ENCODE peak calls at places on chromosomes 1 and 21, in eight cellular contexts. One of them, this sample, is unnamed.

GRCh38 chr1:76012341-76013208 is 62.0 kb upstream of the ST6GALNAC3 start:
- DNase-seq in ELR: no peak
- DNase-seq in naive thymus-derived CD4-positive, alpha-beta T cell: no peak
- DNase-seq in DMS53: no peak
- DNase-seq in NCI-H345: no peak
- DNase-seq in CD4-positive, alpha-beta T cell: no peak
- DNase-seq in astrocyte of the cerebellum: no peak
- DNase-seq in COR-L47: no peak
- DNase-seq in this sample: no peak

GRCh38 chr1:220812308-220812707 is 25.6 kb downstream of the MTARC1 start:
- DNase-seq in NCI-H345: no peak
- DNase-seq in COR-L47: no peak
- DNase-seq in DMS53: no peak
- DNase-seq in CD4-positive, alpha-beta T cell: no peak
- DNase-seq in astrocyte of the cerebellum: no peak
- DNase-seq in naive thymus-derived CD4-positive, alpha-beta T cell: no peak
- DNase-seq in ELR: no peak
- DNase-seq in this sample: no peak

GRCh38 chr1:110084226-110085078 is 14.0 kb upstream of the ALX3 start:
- DNase-seq in DMS53: peak
- DNase-seq in ELR: peak
- DNase-seq in COR-L47: no peak
- DNase-seq in NCI-H345: no peak
- DNase-seq in CD4-positive, alpha-beta T cell: no peak
- DNase-seq in naive thymus-derived CD4-positive, alpha-beta T cell: no peak
- DNase-seq in astrocyte of the cerebellum: peak
- DNase-seq in this sample: no peak

GRCh38 chr1:234529661-234530237 is 50.8 kb upstream of the TARBP1 start:
- DNase-seq in astrocyte of the cerebellum: no peak
- DNase-seq in naive thymus-derived CD4-positive, alpha-beta T cell: no peak
- DNase-seq in COR-L47: no peak
- DNase-seq in ELR: peak
- DNase-seq in DMS53: no peak
- DNase-seq in NCI-H345: no peak
- DNase-seq in CD4-positive, alpha-beta T cell: no peak
- DNase-seq in this sample: peak

GRCh38 chr21:41747943-41748738 is 18.7 kb downstream of the RIPK4 start:
- DNase-seq in DMS53: no peak
- DNase-seq in COR-L47: no peak
- DNase-seq in ELR: no peak
- DNase-seq in NCI-H345: no peak
- DNase-seq in astrocyte of the cerebellum: no peak
- DNase-seq in naive thymus-derived CD4-positive, alpha-beta T cell: no peak
- DNase-seq in CD4-positive, alpha-beta T cell: no peak
- DNase-seq in this sample: no peak

GRCh38 chr1:229285424-229285823 is 14.5 kb downstream of the RAB4A start:
- DNase-seq in astrocyte of the cerebellum: no peak
- DNase-seq in ELR: no peak
- DNase-seq in naive thymus-derived CD4-positive, alpha-beta T cell: no peak
- DNase-seq in NCI-H345: no peak
- DNase-seq in CD4-positive, alpha-beta T cell: no peak
- DNase-seq in COR-L47: no peak
- DNase-seq in DMS53: no peak
- DNase-seq in this sample: no peak

GRCh38 chr1:22332795-22333499 is 118.7 kb upstream of the ZBTB40 start:
- DNase-seq in NCI-H345: no peak
- DNase-seq in naive thymus-derived CD4-positive, alpha-beta T cell: no peak
- DNase-seq in DMS53: peak
- DNase-seq in CD4-positive, alpha-beta T cell: no peak
- DNase-seq in COR-L47: no peak
- DNase-seq in ELR: no peak
- DNase-seq in astrocyte of the cerebellum: no peak
- DNase-seq in this sample: peak

GRCh38 chr1:244674446-244674845 is 21.5 kb downstream of the DESI2 start:
- DNase-seq in ELR: peak
- DNase-seq in DMS53: no peak
- DNase-seq in astrocyte of the cerebellum: peak
- DNase-seq in COR-L47: no peak
- DNase-seq in CD4-positive, alpha-beta T cell: no peak
- DNase-seq in naive thymus-derived CD4-positive, alpha-beta T cell: no peak
- DNase-seq in NCI-H345: no peak
- DNase-seq in this sample: no peak

GRCh38 chr1:187264995-187265602 is 436.4 kb downstream of the PLA2G4A start:
- DNase-seq in COR-L47: peak
- DNase-seq in astrocyte of the cerebellum: peak
- DNase-seq in NCI-H345: peak
- DNase-seq in naive thymus-derived CD4-positive, alpha-beta T cell: no peak
- DNase-seq in ELR: peak
- DNase-seq in DMS53: peak
- DNase-seq in CD4-positive, alpha-beta T cell: no peak
- DNase-seq in this sample: peak

GRCh38 chr1:228259951-228260350 is 52.1 kb downstream of the OBSCN start:
- DNase-seq in CD4-positive, alpha-beta T cell: no peak
- DNase-seq in naive thymus-derived CD4-positive, alpha-beta T cell: no peak
- DNase-seq in COR-L47: no peak
- DNase-seq in astrocyte of the cerebellum: no peak
- DNase-seq in NCI-H345: no peak
- DNase-seq in ELR: peak
- DNase-seq in DMS53: no peak
- DNase-seq in this sample: no peak

GRCh38 chr1:201266774-201267173 is 16.5 kb upstream of the PKP1 start:
- DNase-seq in DMS53: peak
- DNase-seq in NCI-H345: no peak
- DNase-seq in astrocyte of the cerebellum: peak
- DNase-seq in CD4-positive, alpha-beta T cell: no peak
- DNase-seq in naive thymus-derived CD4-positive, alpha-beta T cell: no peak
- DNase-seq in ELR: peak
- DNase-seq in COR-L47: peak
- DNase-seq in this sample: peak

GRCh38 chr1:220325306-220325995 is 53.2 kb upstream of the RAB3GAP2 start:
- DNase-seq in DMS53: no peak
- DNase-seq in ELR: no peak
- DNase-seq in astrocyte of the cerebellum: no peak
- DNase-seq in CD4-positive, alpha-beta T cell: no peak
- DNase-seq in COR-L47: no peak
- DNase-seq in NCI-H345: no peak
- DNase-seq in naive thymus-derived CD4-positive, alpha-beta T cell: no peak
- DNase-seq in this sample: no peak

GRCh38 chr1:3548156-3548893 is 63.0 kb downstream of the MEGF6 start:
- DNase-seq in DMS53: no peak
- DNase-seq in ELR: peak
- DNase-seq in astrocyte of the cerebellum: peak
- DNase-seq in naive thymus-derived CD4-positive, alpha-beta T cell: no peak
- DNase-seq in CD4-positive, alpha-beta T cell: no peak
- DNase-seq in COR-L47: no peak
- DNase-seq in NCI-H345: no peak
- DNase-seq in this sample: peak

GRCh38 chr1:232904566-232904965 is 45.8 kb upstream of the NTPCR start:
- DNase-seq in ELR: peak
- DNase-seq in naive thymus-derived CD4-positive, alpha-beta T cell: no peak
- DNase-seq in CD4-positive, alpha-beta T cell: no peak
- DNase-seq in astrocyte of the cerebellum: peak
- DNase-seq in DMS53: peak
- DNase-seq in COR-L47: no peak
- DNase-seq in NCI-H345: no peak
- DNase-seq in this sample: peak

GRCh38 chr1:201348211-201348566 is 29.3 kb downstream of the TNNT2 start:
- DNase-seq in NCI-H345: peak
- DNase-seq in DMS53: peak
- DNase-seq in CD4-positive, alpha-beta T cell: no peak
- DNase-seq in COR-L47: peak
- DNase-seq in astrocyte of the cerebellum: peak
- DNase-seq in naive thymus-derived CD4-positive, alpha-beta T cell: no peak
- DNase-seq in ELR: peak
- DNase-seq in this sample: peak

GRCh38 chr1:246782120-246782900 is 58.1 kb downstream of the SCCPDH start:
- DNase-seq in ELR: peak
- DNase-seq in naive thymus-derived CD4-positive, alpha-beta T cell: no peak
- DNase-seq in astrocyte of the cerebellum: peak
- DNase-seq in NCI-H345: peak
- DNase-seq in COR-L47: no peak
- DNase-seq in DMS53: peak
- DNase-seq in CD4-positive, alpha-beta T cell: no peak
- DNase-seq in this sample: peak

GRCh38 chr1:14300991-14301703 is 297.3 kb upstream of the KAZN start:
- DNase-seq in DMS53: no peak
- DNase-seq in COR-L47: no peak
- DNase-seq in NCI-H345: no peak
- DNase-seq in CD4-positive, alpha-beta T cell: no peak
- DNase-seq in naive thymus-derived CD4-positive, alpha-beta T cell: no peak
- DNase-seq in ELR: no peak
- DNase-seq in astrocyte of the cerebellum: no peak
- DNase-seq in this sample: no peak

GRCh38 chr1:45334308-45335245 is 5.4 kb upstream of the TOE1 start:
- DNase-seq in ELR: no peak
- DNase-seq in naive thymus-derived CD4-positive, alpha-beta T cell: no peak
- DNase-seq in CD4-positive, alpha-beta T cell: no peak
- DNase-seq in astrocyte of the cerebellum: no peak
- DNase-seq in DMS53: no peak
- DNase-seq in COR-L47: no peak
- DNase-seq in NCI-H345: no peak
- DNase-seq in this sample: no peak

GRCh38 chr1:31568895-31569655 is 7.2 kb upstream of the TINAGL1 start:
- DNase-seq in DMS53: no peak
- DNase-seq in ELR: no peak
- DNase-seq in COR-L47: no peak
- DNase-seq in NCI-H345: no peak
- DNase-seq in naive thymus-derived CD4-positive, alpha-beta T cell: no peak
- DNase-seq in astrocyte of the cerebellum: no peak
- DNase-seq in CD4-positive, alpha-beta T cell: no peak
- DNase-seq in this sample: no peak

GRCh38 chr1:192158181-192158580 is at the start of gene RGS18:
- DNase-seq in DMS53: no peak
- DNase-seq in NCI-H345: no peak
- DNase-seq in ELR: no peak
- DNase-seq in COR-L47: no peak
- DNase-seq in naive thymus-derived CD4-positive, alpha-beta T cell: no peak
- DNase-seq in CD4-positive, alpha-beta T cell: no peak
- DNase-seq in astrocyte of the cerebellum: no peak
- DNase-seq in this sample: no peak

GRCh38 chr1:15799928-15800835 is 7.3 kb downstream of the UQCRHL start:
- DNase-seq in NCI-H345: peak
- DNase-seq in COR-L47: peak
- DNase-seq in ELR: peak
- DNase-seq in naive thymus-derived CD4-positive, alpha-beta T cell: no peak
- DNase-seq in DMS53: peak
- DNase-seq in CD4-positive, alpha-beta T cell: no peak
- DNase-seq in astrocyte of the cerebellum: no peak
- DNase-seq in this sample: peak

GRCh38 chr1:186152227-186152944 is 222.7 kb downstream of the TPR start:
- DNase-seq in astrocyte of the cerebellum: peak
- DNase-seq in naive thymus-derived CD4-positive, alpha-beta T cell: no peak
- DNase-seq in DMS53: no peak
- DNase-seq in NCI-H345: no peak
- DNase-seq in ELR: peak
- DNase-seq in COR-L47: no peak
- DNase-seq in CD4-positive, alpha-beta T cell: no peak
- DNase-seq in this sample: peak

GRCh38 chr1:171506525-171507304 is 21.4 kb downstream of the PRRC2C start:
- DNase-seq in NCI-H345: no peak
- DNase-seq in naive thymus-derived CD4-positive, alpha-beta T cell: no peak
- DNase-seq in ELR: no peak
- DNase-seq in astrocyte of the cerebellum: no peak
- DNase-seq in DMS53: peak
- DNase-seq in COR-L47: no peak
- DNase-seq in CD4-positive, alpha-beta T cell: no peak
- DNase-seq in this sample: peak

GRCh38 chr1:45348966-45349677 is 8.9 kb upstream of the MUTYH start:
- DNase-seq in DMS53: no peak
- DNase-seq in CD4-positive, alpha-beta T cell: no peak
- DNase-seq in NCI-H345: no peak
- DNase-seq in ELR: no peak
- DNase-seq in astrocyte of the cerebellum: no peak
- DNase-seq in COR-L47: no peak
- DNase-seq in naive thymus-derived CD4-positive, alpha-beta T cell: no peak
- DNase-seq in this sample: no peak

GRCh38 chr1:28156821-28157220 is 19.7 kb downstream of the PTAFR start:
- DNase-seq in CD4-positive, alpha-beta T cell: no peak
- DNase-seq in ELR: no peak
- DNase-seq in astrocyte of the cerebellum: no peak
- DNase-seq in naive thymus-derived CD4-positive, alpha-beta T cell: no peak
- DNase-seq in NCI-H345: no peak
- DNase-seq in COR-L47: no peak
- DNase-seq in DMS53: no peak
- DNase-seq in this sample: no peak

GRCh38 chr1:165036403-165036802 is 320.1 kb downstream of the LMX1A start:
- DNase-seq in CD4-positive, alpha-beta T cell: no peak
- DNase-seq in naive thymus-derived CD4-positive, alpha-beta T cell: no peak
- DNase-seq in astrocyte of the cerebellum: no peak
- DNase-seq in COR-L47: no peak
- DNase-seq in NCI-H345: no peak
- DNase-seq in ELR: no peak
- DNase-seq in DMS53: no peak
- DNase-seq in this sample: no peak

GRCh38 chr21:45410151-45410864 is 5.3 kb downstream of the COL18A1 start:
- DNase-seq in COR-L47: no peak
- DNase-seq in astrocyte of the cerebellum: no peak
- DNase-seq in ELR: no peak
- DNase-seq in NCI-H345: no peak
- DNase-seq in DMS53: no peak
- DNase-seq in naive thymus-derived CD4-positive, alpha-beta T cell: no peak
- DNase-seq in CD4-positive, alpha-beta T cell: no peak
- DNase-seq in this sample: no peak

GRCh38 chr1:172588296-172589291 is 55.6 kb downstream of the SUCO start:
- DNase-seq in naive thymus-derived CD4-positive, alpha-beta T cell: no peak
- DNase-seq in ELR: peak
- DNase-seq in astrocyte of the cerebellum: peak
- DNase-seq in CD4-positive, alpha-beta T cell: no peak
- DNase-seq in COR-L47: no peak
- DNase-seq in DMS53: peak
- DNase-seq in NCI-H345: no peak
- DNase-seq in this sample: peak

GRCh38 chr1:244093265-244093638 is 42.2 kb downstream of the ZBTB18 start:
- DNase-seq in naive thymus-derived CD4-positive, alpha-beta T cell: no peak
- DNase-seq in COR-L47: no peak
- DNase-seq in NCI-H345: no peak
- DNase-seq in astrocyte of the cerebellum: no peak
- DNase-seq in CD4-positive, alpha-beta T cell: no peak
- DNase-seq in ELR: no peak
- DNase-seq in DMS53: no peak
- DNase-seq in this sample: no peak

GRCh38 chr1:224615861-224616760 is at the start of gene CNIH3:
- DNase-seq in naive thymus-derived CD4-positive, alpha-beta T cell: no peak
- DNase-seq in DMS53: peak
- DNase-seq in ELR: peak
- DNase-seq in COR-L47: peak
- DNase-seq in NCI-H345: peak
- DNase-seq in CD4-positive, alpha-beta T cell: peak
- DNase-seq in astrocyte of the cerebellum: peak
- DNase-seq in this sample: peak

GRCh38 chr1:212270564-212270963 is 14.6 kb upstream of the PPP2R5A start:
- DNase-seq in CD4-positive, alpha-beta T cell: no peak
- DNase-seq in ELR: no peak
- DNase-seq in DMS53: no peak
- DNase-seq in COR-L47: no peak
- DNase-seq in astrocyte of the cerebellum: no peak
- DNase-seq in NCI-H345: no peak
- DNase-seq in naive thymus-derived CD4-positive, alpha-beta T cell: no peak
- DNase-seq in this sample: no peak

GRCh38 chr1:165828103-165828558 is 717 bp downstream of the UCK2 start:
- DNase-seq in naive thymus-derived CD4-positive, alpha-beta T cell: no peak
- DNase-seq in NCI-H345: peak
- DNase-seq in COR-L47: peak
- DNase-seq in CD4-positive, alpha-beta T cell: peak
- DNase-seq in DMS53: peak
- DNase-seq in astrocyte of the cerebellum: no peak
- DNase-seq in ELR: peak
- DNase-seq in this sample: peak

GRCh38 chr1:188825471-188825870 is 1652.2 kb downstream of the BRINP3 start:
- DNase-seq in astrocyte of the cerebellum: no peak
- DNase-seq in CD4-positive, alpha-beta T cell: no peak
- DNase-seq in naive thymus-derived CD4-positive, alpha-beta T cell: no peak
- DNase-seq in COR-L47: no peak
- DNase-seq in ELR: peak
- DNase-seq in DMS53: peak
- DNase-seq in NCI-H345: no peak
- DNase-seq in this sample: no peak

GRCh38 chr1:12031039-12031980 is 12.0 kb downstream of the MIIP start:
- DNase-seq in naive thymus-derived CD4-positive, alpha-beta T cell: no peak
- DNase-seq in CD4-positive, alpha-beta T cell: peak
- DNase-seq in astrocyte of the cerebellum: no peak
- DNase-seq in ELR: peak
- DNase-seq in COR-L47: no peak
- DNase-seq in NCI-H345: no peak
- DNase-seq in DMS53: peak
- DNase-seq in this sample: no peak